ENCODE peak calls at places on chromosome 19, in seven cellular contexts. F is GM04503; Y is kidney epithelial cell; K is activated CD4-positive, alpha-beta T cell treated with anti-CD3 and anti-CD28 coated beads for 48 hours; Q is stimulated activated CD8-positive, alpha-beta memory T cell treated with anti-CD3 and anti-CD28 coated beads, Interleukin-2, amount 100 ng/mL, for 48 hours; W is NCI-H2029; U is hepatic stellate cell. S is an unnamed sample.

GRCh38 chr19:16936901-16937300 is 48.1 kb downstream of the F2RL3 start:
- DNase-seq in W (no peak), U (no peak), F (no peak), Q (no peak), Y (no peak), K (no peak), S (no peak)

GRCh38 chr19:56201973-56202372 is at the start of gene ZSCAN5C:
- DNase-seq in Q (no peak), U (no peak), Y (no peak), W (no peak), K (no peak), F (no peak), S (no peak)

GRCh38 chr19:1590641-1591397 is 1.8 kb downstream of the MBD3 start:
- DNase-seq in Y (no peak), F (no peak), U (no peak), Q (no peak), K (peak; percentile 53), W (no peak), S (no peak)

GRCh38 chr19:3054972-3055740 is 7.1 kb downstream of the TLE5 start:
- DNase-seq in F (no peak), Q (no peak), W (no peak), Y (no peak), U (no peak), K (no peak), S (no peak)

GRCh38 chr19:51799998-51800848 is 5.3 kb downstream of the FPR3 start:
- DNase-seq in Q (no peak), F (no peak), U (peak; percentile 15), K (no peak), Y (no peak), W (no peak), S (no peak)

GRCh38 chr19:13381827-13382632 is 124.2 kb downstream of the CACNA1A start:
- DNase-seq in K (no peak), Y (no peak), W (no peak), F (no peak), Q (no peak), U (no peak), S (no peak)

GRCh38 chr19:55446060-55446459 is 3.0 kb upstream of the SHISA7 start:
- DNase-seq in F (no peak), K (no peak), U (no peak), Q (no peak), Y (no peak), W (no peak), S (no peak)

GRCh38 chr19:4662020-4662695 is 8.0 kb downstream of the MYDGF start:
- DNase-seq in U (no peak), Y (no peak), W (no peak), Q (no peak), K (no peak), F (no peak), S (no peak)

GRCh38 chr19:51389143-51389542 is 1.2 kb downstream of the C19orf84 start:
- DNase-seq in Y (no peak), W (no peak), F (no peak), U (no peak), Q (no peak), K (no peak), S (no peak)

GRCh38 chr19:10510301-10510802 is 6.9 kb downstream of the S1PR5 start:
- DNase-seq in W (no peak), F (no peak), K (peak; percentile 70), Q (no peak), Y (no peak), U (no peak), S (peak; percentile 37)

GRCh38 chr19:3801412-3802096 is 15.4 kb upstream of the MATK start:
- DNase-seq in W (no peak), K (peak; percentile 61), Q (peak; percentile 53), F (no peak), U (no peak), Y (no peak), S (peak; percentile 45)

GRCh38 chr19:28827382-28827781 is 385.6 kb downstream of the UQCRFS1 start:
- DNase-seq in U (no peak), W (no peak), Y (no peak), Q (no peak), K (no peak), F (no peak), S (no peak)

GRCh38 chr19:34393629-34394028 is 10.6 kb upstream of the PDCD2L start:
- DNase-seq in Q (no peak), F (no peak), K (no peak), W (no peak), U (no peak), Y (no peak), S (no peak)

GRCh38 chr19:56217039-56217949 is 15.2 kb downstream of the ZSCAN5C start:
- DNase-seq in U (peak; percentile 26), K (no peak), F (no peak), Q (no peak), Y (no peak), W (no peak), S (no peak)

GRCh38 chr19:45779231-45780145 is 2.8 kb downstream of the DMPK start:
- DNase-seq in K (peak; percentile 97), Q (peak; percentile 90), W (peak; percentile 90), Y (no peak), U (peak; percentile 41), F (no peak), S (peak; percentile 75)

GRCh38 chr19:33416307-33417215 is 43.1 kb downstream of the CEBPG start:
- DNase-seq in U (peak; percentile 81), F (no peak), Y (peak; percentile 14), K (peak; percentile 80), Q (peak; percentile 62), W (peak; percentile 34), S (peak; percentile 48)

GRCh38 chr19:2148482-2149135 is 2.8 kb downstream of the AP3D1 start:
- DNase-seq in F (no peak), U (no peak), Q (no peak), Y (no peak), K (peak; percentile 69), W (no peak), S (no peak)

GRCh38 chr19:1747285-1748114 is 5.8 kb upstream of the ONECUT3 start:
- DNase-seq in W (no peak), K (peak; percentile 45), Y (peak; percentile 73), F (peak; percentile 17), U (peak; percentile 98), Q (no peak), S (peak; percentile 8)

GRCh38 chr19:4297901-4298771 is 4.1 kb downstream of the TMIGD2 start:
- DNase-seq in Y (no peak), W (no peak), Q (no peak), F (no peak), U (no peak), K (peak; percentile 68), S (no peak)

GRCh38 chr19:16594681-16595091 is 22.5 kb upstream of the SLC35E1 start:
- DNase-seq in K (peak; percentile 34), Y (no peak), W (no peak), F (no peak), U (no peak), Q (no peak), S (no peak)

GRCh38 chr19:31586282-31586681 is 237.0 kb upstream of the TSHZ3 start:
- DNase-seq in F (no peak), Q (no peak), W (no peak), K (no peak), Y (peak; percentile 38), U (no peak), S (no peak)

GRCh38 chr19:616732-617526 is 16.4 kb downstream of the POLRMT start:
- DNase-seq in K (no peak), W (no peak), F (no peak), U (no peak), Y (no peak), Q (no peak), S (no peak)

GRCh38 chr19:47467914-47468313 is 3.8 kb downstream of the SLC8A2 start:
- DNase-seq in W (no peak), Q (no peak), K (no peak), U (no peak), Y (no peak), F (no peak), S (no peak)

GRCh38 chr19:7806234-7806633 is 23.8 kb upstream of the EVI5L start:
- DNase-seq in U (no peak), K (no peak), W (no peak), Q (no peak), F (no peak), Y (no peak), S (no peak)

GRCh38 chr19:32876919-32877285 is 7.3 kb upstream of the SLC7A9 start:
- DNase-seq in U (no peak), F (peak; percentile 29), K (no peak), Q (no peak), Y (no peak), W (no peak), S (no peak)

GRCh38 chr19:7829162-7829520 is 877 bp upstream of the EVI5L start:
- DNase-seq in Q (no peak), U (no peak), F (no peak), W (no peak), K (no peak), Y (no peak), S (no peak)

GRCh38 chr19:1266818-1267440 is 2.2 kb upstream of the CIRBP start:
- DNase-seq in K (peak; percentile 73), Q (peak; percentile 64), Y (no peak), F (no peak), W (peak; percentile 12), U (peak; percentile 79), S (peak; percentile 38)

GRCh38 chr19:41564515-41565383 is 11.2 kb upstream of the CEACAM21 start:
- DNase-seq in Q (no peak), Y (no peak), W (no peak), K (no peak), U (no peak), F (no peak), S (no peak)

GRCh38 chr19:55393362-55393761 is 7.6 kb downstream of the RPL28 start:
- DNase-seq in W (no peak), Y (no peak), U (no peak), Q (no peak), F (no peak), K (no peak), S (no peak)

GRCh38 chr19:11587302-11587972 is 9.8 kb upstream of the ZNF627 start:
- DNase-seq in K (peak; percentile 87), Y (no peak), U (peak; percentile 83), F (no peak), W (peak; percentile 52), Q (peak; percentile 55), S (peak; percentile 51)

GRCh38 chr19:13169769-13170168 is 19.6 kb downstream of the IER2 start:
- DNase-seq in F (no peak), K (no peak), Q (no peak), U (peak; percentile 95), W (no peak), Y (no peak), S (no peak)

GRCh38 chr19:16013851-16014840 is 62.1 kb upstream of the TPM4 start:
- DNase-seq in U (no peak), Q (no peak), F (no peak), Y (no peak), W (no peak), K (no peak), S (no peak)

GRCh38 chr19:41548954-41549688 is 26.8 kb upstream of the CEACAM21 start:
- DNase-seq in W (no peak), Y (no peak), K (peak; percentile 82), F (no peak), Q (peak; percentile 62), U (no peak), S (peak; percentile 63)

GRCh38 chr19:10612515-10613119 is 12.7 kb upstream of the SLC44A2 start:
- DNase-seq in F (no peak), Y (no peak), W (no peak), Q (no peak), K (no peak), U (no peak), S (no peak)

GRCh38 chr19:43779820-43780219 is 953 bp downstream of the KCNN4 start:
- DNase-seq in Y (no peak), F (no peak), K (no peak), U (no peak), W (no peak), Q (no peak), S (no peak)

GRCh38 chr19:39970424-39970673 is 616 bp upstream of the PSMC4 start:
- DNase-seq in F (no peak), W (peak; percentile 39), Y (no peak), K (no peak), U (no peak), Q (no peak), S (no peak)